ENCODE peak calls at places on chromosomes 3 and 15, in nine cellular contexts. L is hepatocyte, H is cardiac muscle cell, D is A549, V is GM12865, T is IMR-90, Y is brain microvascular endothelial cell, F is spleen, S is neural crest cell. G is an unnamed sample.

GRCh38 chr15:70490148-70490837 is 273.1 kb downstream of the UACA start:
- DNase-seq in V (no peak), T (no peak), S (no peak), F (no peak), Y (no peak), L (no peak), H (no peak), D (no peak), G (peak)

GRCh38 chr3:158768361-158768787 is 33.5 kb upstream of the MFSD1 start:
- DNase-seq in D (peak), F (no peak), L (peak), S (no peak), Y (peak), H (peak), T (peak), V (no peak), G (no peak)

GRCh38 chr15:64740361-64741170 is 34.8 kb downstream of the RBPMS2 start:
- DNase-seq in Y (peak), H (peak), L (peak), T (peak), F (no peak), D (peak), S (no peak), V (peak), G (no peak)

GRCh38 chr3:132083583-132084372 is 49.0 kb upstream of the CPNE4 start:
- DNase-seq in L (no peak), Y (peak), S (no peak), H (peak), T (no peak), V (no peak), F (no peak), D (peak), G (no peak)

GRCh38 chr15:80712956-80713355 is 17.8 kb downstream of the ABHD17C start:
- DNase-seq in D (no peak), L (no peak), V (no peak), T (peak), F (no peak), S (no peak), Y (no peak), H (no peak), G (no peak)

GRCh38 chr15:63048986-63049665 is 6.6 kb downstream of the TPM1 start:
- DNase-seq in D (no peak), H (peak), L (peak), V (peak), F (peak), Y (no peak), T (peak), S (peak), G (no peak)

GRCh38 chr3:29067014-29067413 is 213.9 kb upstream of the RBMS3 start:
- DNase-seq in D (no peak), V (no peak), L (no peak), S (no peak), Y (no peak), F (no peak), T (peak), H (no peak), G (no peak)

GRCh38 chr3:56974242-56974945 is 86.1 kb upstream of the SPATA12 start:
- DNase-seq in F (no peak), T (no peak), Y (no peak), V (no peak), S (no peak), H (peak), L (no peak), D (no peak), G (no peak)

GRCh38 chr3:50450135-50450911 is 53.1 kb downstream of the CACNA2D2 start:
- DNase-seq in D (no peak), S (no peak), Y (no peak), H (peak), F (peak), T (peak), V (no peak), L (peak), G (no peak)

GRCh38 chr3:170734737-170735070 is 135.3 kb downstream of the RPL22L1 start:
- DNase-seq in T (no peak), Y (no peak), L (no peak), V (no peak), H (no peak), F (no peak), S (no peak), D (no peak), G (no peak)

GRCh38 chr3:53776494-53777101 is 69.6 kb downstream of the CHDH start:
- DNase-seq in T (peak), V (no peak), F (no peak), L (no peak), Y (no peak), H (peak), D (no peak), S (no peak), G (no peak)

GRCh38 chr3:186534113-186534669 is 10.0 kb downstream of the CRYGS start:
- DNase-seq in V (peak), T (no peak), Y (no peak), D (no peak), S (no peak), H (no peak), F (no peak), L (no peak), G (no peak)

GRCh38 chr3:107670991-107671390 is 148.2 kb downstream of the BBX start:
- DNase-seq in Y (no peak), D (no peak), H (peak), L (no peak), T (no peak), F (no peak), V (no peak), S (no peak), G (no peak)

GRCh38 chr3:190048831-190049541 is 71.7 kb downstream of the P3H2 start:
- DNase-seq in V (peak), L (no peak), T (peak), H (peak), F (no peak), S (no peak), Y (peak), D (no peak), G (no peak)

GRCh38 chr3:140316895-140317400 is 360.9 kb upstream of the TRIM42 start:
- DNase-seq in H (no peak), T (no peak), L (no peak), V (no peak), F (no peak), D (no peak), Y (no peak), S (no peak), G (no peak)

GRCh38 chr3:183188895-183189462 is 26.4 kb upstream of the LAMP3 start:
- DNase-seq in S (peak), T (no peak), Y (peak), L (peak), H (peak), V (peak), D (peak), F (no peak), G (no peak)

GRCh38 chr3:4416961-4417360 is 50.1 kb downstream of the SUMF1 start:
- DNase-seq in L (no peak), Y (peak), F (no peak), T (peak), D (peak), H (peak), S (no peak), V (no peak), G (no peak)

GRCh38 chr3:171690291-171690690 is 120.0 kb downstream of the PLD1 start:
- DNase-seq in V (peak), H (no peak), S (no peak), Y (no peak), D (no peak), F (no peak), T (no peak), L (no peak), G (no peak)

GRCh38 chr3:25547103-25547502 is 117.6 kb downstream of the TOP2B start:
- DNase-seq in S (no peak), F (no peak), V (no peak), T (no peak), L (no peak), Y (no peak), H (no peak), D (no peak), G (no peak)

GRCh38 chr15:57662802-57663201 is 43.7 kb upstream of the POLR2M start:
- DNase-seq in D (no peak), V (no peak), S (no peak), F (no peak), H (no peak), Y (no peak), L (no peak), T (no peak), G (no peak)

GRCh38 chr3:45915518-45916231 is 27.6 kb upstream of the CXCR6 start:
- DNase-seq in D (peak), V (peak), T (peak), F (peak), H (peak), L (peak), S (no peak), Y (peak), G (no peak)

GRCh38 chr3:27224197-27224596 is 145.0 kb downstream of the NEK10 start:
- DNase-seq in T (peak), Y (no peak), V (no peak), L (no peak), S (no peak), F (no peak), H (peak), D (no peak), G (no peak)

GRCh38 chr3:123739754-123740153 is 144.4 kb downstream of the MYLK start:
- DNase-seq in V (no peak), L (no peak), F (no peak), H (peak), T (peak), D (no peak), S (no peak), Y (peak), G (no peak)

DNA sequence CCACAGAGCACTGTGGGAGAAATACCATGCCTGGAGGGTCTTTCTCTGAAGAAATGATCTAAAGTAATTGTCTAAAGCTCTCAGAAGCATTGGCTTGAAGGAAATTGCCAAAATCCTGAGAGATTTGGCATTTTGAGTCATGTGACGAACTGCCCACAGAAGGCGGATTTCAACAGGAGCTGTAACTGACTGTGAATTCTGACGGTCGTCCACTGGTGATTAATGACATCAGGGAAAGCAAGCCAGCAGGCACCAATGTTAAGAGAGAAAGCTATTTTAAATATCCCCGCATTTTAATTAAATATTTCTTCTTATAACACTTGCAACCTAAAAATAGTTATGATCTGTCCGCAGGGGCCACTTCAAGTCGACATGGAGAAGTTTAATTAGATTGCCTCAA is 51.7 kb downstream of the WNT5A start:
- DNase-seq in L (no peak), S (no peak), H (no peak), D (no peak), T (no peak), Y (no peak), F (no peak), V (no peak), G (no peak)
- TF ChIP-seq CTCF in L (no peak), S (no peak), H (no peak), D (no peak), T (no peak), Y (no peak), F (no peak), V (no peak), G (no peak)

DNA sequence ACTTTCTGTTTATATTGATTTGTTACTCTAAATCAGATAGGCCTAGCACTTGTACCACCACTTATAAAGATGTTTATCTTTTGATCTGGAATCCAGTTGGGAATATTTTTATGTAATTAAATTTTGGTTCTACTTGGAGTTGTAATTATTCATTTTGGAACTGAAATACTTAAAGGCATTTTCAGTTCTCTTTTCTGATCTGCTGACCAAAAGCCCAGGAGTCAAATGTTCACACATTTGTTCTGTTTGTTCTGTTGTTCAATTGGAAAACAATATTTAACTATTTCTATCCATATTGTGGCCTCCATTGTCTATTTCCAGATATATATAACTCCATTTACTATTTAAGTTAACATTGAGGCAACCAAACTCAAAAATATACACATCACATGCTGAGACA is 912.4 kb upstream of the EPHA6 start:
- DNase-seq in L (no peak), V (no peak), D (no peak), Y (no peak), F (no peak), T (no peak), H (no peak), S (no peak), G (no peak)
- TF ChIP-seq CTCF in L (no peak), V (no peak), D (no peak), Y (no peak), F (no peak), T (no peak), H (no peak), S (no peak), G (no peak)

GRCh38 chr15:91853501-91853967 is at the start of gene SLCO3A1:
- DNase-seq in F (no peak), Y (no peak), D (peak), H (peak), L (peak), S (peak), V (no peak), T (peak), G (no peak)

GRCh38 chr15:91853968-91854943 is 748 bp downstream of the SLCO3A1 start:
- DNase-seq in Y (no peak), H (peak), V (no peak), F (peak), L (peak), S (peak), T (no peak), D (peak), G (no peak)

GRCh38 chr15:91855241-91855640 is 1.7 kb downstream of the SLCO3A1 start:
- DNase-seq in S (no peak), V (no peak), Y (no peak), L (no peak), F (no peak), D (no peak), H (no peak), T (no peak), G (no peak)

GRCh38 chr15:91855684-91856553 is 2.4 kb downstream of the SLCO3A1 start:
- DNase-seq in H (no peak), D (peak), S (no peak), F (no peak), L (peak), Y (no peak), T (no peak), V (no peak), G (no peak)

GRCh38 chr15:91852741-91853500 is 587 bp upstream of the SLCO3A1 start:
- DNase-seq in F (peak), L (peak), V (peak), S (peak), H (peak), T (peak), Y (peak), D (peak), G (no peak)
- TF ChIP-seq CTCF in F (peak), L (peak), V (peak), S (peak), H (peak), T (peak), Y (peak), D (peak), G (peak)

DNA sequence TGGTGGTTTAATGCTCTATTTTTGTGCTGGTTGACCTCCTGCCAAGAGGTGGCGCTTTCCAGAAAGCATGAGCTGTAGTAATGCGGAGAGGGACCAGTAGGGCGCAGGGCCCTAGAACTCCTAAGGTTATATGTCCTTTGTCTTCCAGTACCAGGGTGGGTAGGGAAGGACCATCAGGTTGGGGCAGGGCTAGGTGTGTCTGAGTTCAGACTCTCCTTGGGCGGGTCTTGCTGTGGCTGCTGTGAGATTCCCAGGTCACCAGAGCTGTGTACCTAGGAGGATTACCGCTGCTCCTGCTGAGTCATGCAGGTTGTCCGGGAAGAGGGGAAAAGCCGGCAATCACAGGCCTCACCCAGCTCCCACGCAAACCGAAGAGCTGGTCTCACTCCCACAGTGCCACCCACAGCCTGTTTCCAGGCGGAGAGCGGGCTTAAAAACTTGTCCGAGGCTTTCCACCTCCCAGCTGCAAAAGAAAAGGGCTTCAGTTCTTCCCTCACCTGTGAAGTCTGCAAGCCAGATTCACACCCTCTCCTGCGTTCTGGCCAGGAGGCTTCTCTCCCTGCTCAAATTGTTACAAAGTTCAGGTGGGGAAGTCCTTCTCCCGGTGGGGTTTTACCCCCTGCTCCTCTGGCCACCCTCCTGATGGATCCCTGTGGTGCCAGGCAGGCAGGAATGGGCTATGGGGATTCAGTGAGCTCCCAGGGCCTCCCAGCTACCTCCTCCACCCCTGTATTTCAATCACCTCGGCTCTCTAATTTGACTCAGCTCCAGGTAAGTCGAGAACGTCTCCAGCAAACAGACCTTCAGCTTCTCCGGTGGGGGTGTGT is 37.7 kb upstream of the BCHE start:
- DNase-seq in S (no peak), H (no peak), D (no peak), T (no peak), F (no peak), V (no peak), L (peak), Y (no peak), G (peak)
- TF ChIP-seq CTCF in S (no peak), H (no peak), D (no peak), T (no peak), F (no peak), V (no peak), L (no peak), Y (no peak), G (no peak)